ENCODE peak calls at places on chromosomes 4 and X, in five cellular contexts. Y, L, S, J and P are unnamed samples.

GRCh38 chrX:131783555-131784338 is 239.4 kb upstream of the STK26 start:
- DNase-seq in Y (no peak), L (no peak), S (no peak), J (no peak), P (peak)

GRCh38 chrX:40096395-40097091 is 1.2 kb downstream of the BCOR start:
- DNase-seq in Y (peak), L (peak), S (no peak), J (peak), P (peak)

GRCh38 chrX:108036298-108036973 is 8.4 kb upstream of the VSIG1 start:
- DNase-seq in Y (peak), L (peak), S (peak), J (no peak), P (peak)

GRCh38 chr4:89303177-89303576 is 4.4 kb downstream of the GPRIN3 start:
- DNase-seq in Y (no peak), L (no peak), S (no peak), J (peak), P (no peak)

GRCh38 chr4:147839651-147840050 is 107.8 kb downstream of the ARHGAP10 start:
- DNase-seq in Y (no peak), L (no peak), S (no peak), J (no peak), P (peak)

GRCh38 chr4:176052744-176053143 is 12.9 kb upstream of the WDR17 start:
- DNase-seq in Y (no peak), L (no peak), S (no peak), J (no peak), P (no peak)

GRCh38 chrX:104310084-104310483 is 55.4 kb upstream of the ESX1 start:
- DNase-seq in Y (peak), L (no peak), S (peak), J (no peak), P (peak)

GRCh38 chr4:74486905-74487304 is 42.0 kb downstream of the AREG start:
- DNase-seq in Y (no peak), L (no peak), S (no peak), J (no peak), P (no peak)

GRCh38 chr4:3211866-3212265 is 37.1 kb upstream of the MSANTD1 start:
- DNase-seq in Y (no peak), L (no peak), S (no peak), J (no peak), P (no peak)

GRCh38 chr4:170374770-170375169 is 285.0 kb upstream of the AADAT start:
- DNase-seq in Y (no peak), L (peak), S (peak), J (no peak), P (no peak)

GRCh38 chr4:55791666-55792065 is 27.9 kb upstream of the EXOC1L start:
- DNase-seq in Y (peak), L (no peak), S (peak), J (no peak), P (no peak)

GRCh38 chr4:184280104-184280503 is 62.4 kb upstream of the ENPP6 start:
- DNase-seq in Y (no peak), L (no peak), S (no peak), J (no peak), P (no peak)

GRCh38 chrX:28278236-28278635 is 297.0 kb upstream of the DCAF8L1 start:
- DNase-seq in Y (no peak), L (no peak), S (no peak), J (no peak), P (no peak)

GRCh38 chr4:178086324-178086723 is 644.1 kb upstream of the AGA start:
- DNase-seq in Y (no peak), L (peak), S (no peak), J (no peak), P (no peak)

GRCh38 chr4:119212251-119212963 is at the start of gene USP53:
- DNase-seq in Y (peak), L (peak), S (peak), J (peak), P (peak)

GRCh38 chr4:145619639-145619996 is 433 bp downstream of the MMAA start:
- DNase-seq in Y (peak), L (peak), S (peak), J (no peak), P (peak)

GRCh38 chrX:11367609-11368430 is 74.6 kb downstream of the AMELX start:
- DNase-seq in Y (peak), L (no peak), S (peak), J (no peak), P (peak)

GRCh38 chr4:151304755-151305154 is 20.6 kb downstream of the SH3D19 start:
- DNase-seq in Y (no peak), L (no peak), S (peak), J (no peak), P (peak)

GRCh38 chr4:180150818-180151217 is 2092.4 kb upstream of the TENM3 start:
- DNase-seq in Y (no peak), L (no peak), S (peak), J (no peak), P (no peak)

GRCh38 chr4:154344686-154345085 is 146.9 kb downstream of the DCHS2 start:
- DNase-seq in Y (no peak), L (no peak), S (no peak), J (no peak), P (no peak)

GRCh38 chr4:21948347-21949072 is at the start of gene KCNIP4:
- DNase-seq in Y (peak), L (peak), S (no peak), J (peak), P (peak)

GRCh38 chrX:39171686-39172085 is 370.4 kb downstream of the MID1IP1 start:
- DNase-seq in Y (no peak), L (no peak), S (no peak), J (no peak), P (no peak)

GRCh38 chrX:19554786-19555185 is 39.5 kb upstream of the MAP3K15 start:
- DNase-seq in Y (peak), L (no peak), S (peak), J (no peak), P (peak)

GRCh38 chr4:168865854-168866253 is 144.2 kb downstream of the CBR4 start:
- DNase-seq in Y (no peak), L (no peak), S (no peak), J (no peak), P (no peak)

GRCh38 chr4:792729-793108 is 33.2 kb downstream of the CPLX1 start:
- DNase-seq in Y (no peak), L (no peak), S (no peak), J (no peak), P (no peak)

GRCh38 chr4:10529256-10529890 is 72.1 kb upstream of the ZNF518B start:
- DNase-seq in Y (peak), L (peak), S (peak), J (no peak), P (peak)

GRCh38 chrX:74434336-74434735 is 13.0 kb downstream of the SLC16A2 start:
- DNase-seq in Y (no peak), L (no peak), S (no peak), J (no peak), P (no peak)

GRCh38 chr4:16883816-16884215 is 14.6 kb downstream of the LDB2 start:
- DNase-seq in Y (no peak), L (no peak), S (no peak), J (no peak), P (peak)

GRCh38 chr4:76256032-76256431 is 4.5 kb downstream of the FAM47E start:
- DNase-seq in Y (no peak), L (no peak), S (no peak), J (no peak), P (no peak)

GRCh38 chr4:66178901-66179300 is 508.6 kb upstream of the EPHA5 start:
- DNase-seq in Y (peak), L (no peak), S (peak), J (no peak), P (no peak)

GRCh38 chrX:120242807-120243206 is 7.8 kb upstream of the ZBTB33 start:
- DNase-seq in Y (no peak), L (no peak), S (no peak), J (no peak), P (no peak)
- TF ChIP-seq CTCF in Y (no peak), L (no peak), S (no peak), J (no peak), P (no peak)

DNA sequence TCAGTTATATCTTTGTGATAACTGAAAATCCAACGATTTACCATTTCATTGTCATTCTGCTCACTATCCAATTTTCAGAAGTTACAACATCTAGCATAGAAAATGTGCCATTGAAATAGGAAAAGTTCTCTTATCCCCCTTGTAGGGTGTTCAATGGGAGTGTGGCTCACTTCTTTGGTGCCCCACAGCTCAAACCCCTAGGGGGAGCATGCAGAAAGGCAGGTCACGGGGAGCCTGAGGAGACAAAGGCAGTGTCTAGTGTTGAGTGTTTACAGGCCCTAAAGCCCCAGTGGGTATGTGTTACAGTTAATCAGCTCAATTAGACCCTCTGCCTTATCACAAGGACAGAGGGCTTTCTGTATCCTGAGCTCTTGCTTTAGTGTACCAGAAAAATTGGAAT is 243.4 kb upstream of the GRID2 start:
- DNase-seq in Y (no peak), L (no peak), S (no peak), J (no peak), P (no peak)
- TF ChIP-seq CTCF in Y (no peak), L (no peak), S (no peak), J (no peak), P (no peak)

DNA sequence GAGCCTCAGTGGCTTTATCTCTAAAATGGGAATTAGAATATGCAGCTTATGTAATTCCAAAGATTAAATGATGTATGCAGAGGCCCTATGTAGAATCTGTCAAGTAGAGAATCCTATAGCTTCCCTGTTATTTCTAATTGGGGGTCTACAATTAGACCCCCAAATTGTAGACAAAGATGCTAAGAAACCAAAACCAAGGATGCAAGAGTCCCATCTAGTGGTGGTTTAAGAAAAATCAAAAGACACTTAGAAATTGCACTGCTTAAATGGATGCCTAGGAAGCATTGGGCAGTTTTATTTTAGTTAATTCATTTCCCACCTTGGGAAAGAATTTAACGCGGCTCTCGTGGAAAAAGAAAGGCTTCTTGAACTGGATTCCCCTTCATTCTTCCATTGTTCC is 115.2 kb downstream of the GABRA2 start:
- DNase-seq in Y (peak), L (no peak), S (no peak), J (no peak), P (no peak)
- TF ChIP-seq CTCF in Y (no peak), L (peak), S (no peak), J (no peak), P (no peak)

GRCh38 chr4:110216079-110216478 is 17.7 kb upstream of the ELOVL6 start:
- DNase-seq in Y (peak), L (no peak), S (peak), J (no peak), P (no peak)

GRCh38 chr4:110211770-110212061 is 13.3 kb upstream of the ELOVL6 start:
- DNase-seq in Y (no peak), L (no peak), S (no peak), J (no peak), P (no peak)

GRCh38 chr4:110207233-110207632 is 8.8 kb upstream of the ELOVL6 start:
- DNase-seq in Y (no peak), L (no peak), S (no peak), J (no peak), P (no peak)

GRCh38 chr4:110208419-110208818 is 10.0 kb upstream of the ELOVL6 start:
- DNase-seq in Y (no peak), L (no peak), S (no peak), J (no peak), P (no peak)

GRCh38 chr4:110211007-110211769 is 12.8 kb upstream of the ELOVL6 start:
- DNase-seq in Y (peak), L (peak), S (peak), J (no peak), P (peak)
- TF ChIP-seq CTCF in Y (peak), L (peak), S (peak), J (peak), P (peak)

DNA sequence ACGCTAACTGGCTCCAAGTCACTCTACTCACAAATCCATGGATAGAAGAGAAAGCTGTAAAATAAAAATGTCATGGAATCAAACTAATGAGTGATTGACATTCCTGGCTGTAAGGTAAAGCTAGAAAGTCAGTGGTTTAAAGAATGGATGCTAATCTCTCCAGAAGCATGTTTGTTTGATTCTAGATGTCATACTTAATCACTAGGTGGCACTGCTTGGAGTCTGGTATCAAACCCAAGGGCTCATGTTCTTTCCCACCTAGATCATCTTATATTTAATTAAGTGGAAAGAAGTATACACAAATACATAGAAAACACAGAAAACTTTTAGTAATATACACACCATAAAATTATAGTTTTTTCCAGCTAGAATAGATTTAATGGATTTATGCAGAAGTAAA is 2666.6 kb downstream of the PCDH7 start:
- DNase-seq in Y (peak), L (no peak), S (no peak), J (no peak), P (no peak)
- TF ChIP-seq CTCF in Y (no peak), L (peak), S (peak), J (no peak), P (no peak)

DNA sequence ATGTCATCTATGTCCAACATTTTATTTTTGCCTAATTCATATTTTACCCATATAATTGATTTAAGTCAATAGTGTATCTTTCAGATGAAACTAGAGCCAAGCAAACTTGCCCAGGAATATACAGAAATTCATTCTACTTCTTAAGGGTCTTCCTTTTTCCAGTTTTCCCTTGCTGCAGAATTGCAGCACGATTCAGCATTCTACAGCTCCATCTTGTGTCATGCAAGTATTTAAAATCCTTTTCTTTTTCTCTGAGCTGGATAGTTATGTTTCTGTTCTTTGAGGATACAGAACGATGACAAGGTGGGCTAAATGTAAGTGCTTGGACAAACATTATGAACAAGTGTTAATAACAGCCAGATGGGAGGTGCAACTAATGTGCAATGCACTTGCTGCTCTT is 1821.8 kb downstream of the ARAP2 start:
- DNase-seq in Y (peak), L (peak), S (peak), J (no peak), P (peak)
- TF ChIP-seq CTCF in Y (peak), L (peak), S (no peak), J (no peak), P (peak)

GRCh38 chr4:80219301-80220025 is 22.2 kb downstream of the PRDM8 start:
- DNase-seq in Y (peak), L (peak), S (no peak), J (no peak), P (no peak)

GRCh38 chr4:80220711-80221110 is 23.4 kb downstream of the PRDM8 start:
- DNase-seq in Y (no peak), L (no peak), S (no peak), J (no peak), P (no peak)

GRCh38 chr4:80216100-80216761 is 18.9 kb downstream of the PRDM8 start:
- DNase-seq in Y (no peak), L (no peak), S (no peak), J (no peak), P (no peak)

GRCh38 chr4:80225628-80226027 is 28.3 kb downstream of the PRDM8 start:
- DNase-seq in Y (no peak), L (no peak), S (peak), J (no peak), P (no peak)

GRCh38 chr4:80221161-80221560 is 23.9 kb downstream of the PRDM8 start:
- DNase-seq in Y (peak), L (peak), S (no peak), J (no peak), P (peak)
- TF ChIP-seq CTCF in Y (peak), L (peak), S (peak), J (peak), P (peak)